ENCODE peak calls at places on chromosomes 2 and 18, in four cellular contexts. One of them, this sample, is unnamed.
A peak's percentile ranks its signal among the peaks of the same experiment; 100 is the strongest.

GRCh38 chr2:235126771-235127170 is 175.0 kb downstream of the SH3BP4 start:
- DNase-seq in AG20443: no peak
- DNase-seq in HuH-7.5: no peak
- DNase-seq in foreskin fibroblast: no peak
- DNase-seq in this sample: no peak

GRCh38 chr18:76396792-76397191 is 98.2 kb downstream of the ZNF516 start:
- DNase-seq in AG20443: no peak
- DNase-seq in HuH-7.5: no peak
- DNase-seq in foreskin fibroblast: no peak
- DNase-seq in this sample: no peak

GRCh38 chr18:74895686-74896085 is 298.0 kb downstream of the ZNF407 start:
- DNase-seq in AG20443: no peak
- DNase-seq in HuH-7.5: no peak
- DNase-seq in foreskin fibroblast: peak; percentile 31
- DNase-seq in this sample: no peak

GRCh38 chr2:113084249-113085000 is 16.7 kb downstream of the IL1F10 start:
- DNase-seq in AG20443: no peak
- DNase-seq in HuH-7.5: no peak
- DNase-seq in foreskin fibroblast: no peak
- DNase-seq in this sample: no peak

GRCh38 chr18:64164883-64165282 is 16.0 kb upstream of the LINC00305 start:
- DNase-seq in AG20443: no peak
- DNase-seq in HuH-7.5: no peak
- DNase-seq in foreskin fibroblast: no peak
- DNase-seq in this sample: no peak

GRCh38 chr2:107235491-107236254 is 349.7 kb upstream of the ST6GAL2 start:
- DNase-seq in AG20443: no peak
- DNase-seq in HuH-7.5: no peak
- DNase-seq in foreskin fibroblast: no peak
- DNase-seq in this sample: no peak

GRCh38 chr2:61536086-61536722 is 2.0 kb downstream of the XPO1 start:
- DNase-seq in AG20443: no peak
- DNase-seq in HuH-7.5: no peak
- DNase-seq in foreskin fibroblast: no peak
- DNase-seq in this sample: no peak

GRCh38 chr2:183093857-183094657 is 15.5 kb downstream of the DUSP19 start:
- DNase-seq in AG20443: peak; percentile 38
- DNase-seq in HuH-7.5: no peak
- DNase-seq in foreskin fibroblast: peak; percentile 36
- DNase-seq in this sample: no peak

GRCh38 chr2:235605306-235605998 is 111.6 kb downstream of the AGAP1 start:
- DNase-seq in AG20443: peak; percentile 96
- DNase-seq in HuH-7.5: no peak
- DNase-seq in foreskin fibroblast: peak; percentile 99
- DNase-seq in this sample: no peak

GRCh38 chr18:42064109-42064508 is 109.1 kb downstream of the PIK3C3 start:
- DNase-seq in AG20443: no peak
- DNase-seq in HuH-7.5: no peak
- DNase-seq in foreskin fibroblast: no peak
- DNase-seq in this sample: no peak

GRCh38 chr18:12431561-12431960 is 23.8 kb downstream of the PRELID3A start:
- DNase-seq in AG20443: no peak
- DNase-seq in HuH-7.5: no peak
- DNase-seq in foreskin fibroblast: no peak
- DNase-seq in this sample: no peak

GRCh38 chr18:10514082-10514481 is 11.7 kb upstream of the NAPG start:
- DNase-seq in AG20443: no peak
- DNase-seq in HuH-7.5: no peak
- DNase-seq in foreskin fibroblast: no peak
- DNase-seq in this sample: no peak

GRCh38 chr2:16402891-16403290 is 262.7 kb downstream of the CYRIA start:
- DNase-seq in AG20443: no peak
- DNase-seq in HuH-7.5: no peak
- DNase-seq in foreskin fibroblast: no peak
- DNase-seq in this sample: no peak

GRCh38 chr2:215347878-215348277 is 36.0 kb downstream of the ATIC start:
- DNase-seq in AG20443: no peak
- DNase-seq in HuH-7.5: no peak
- DNase-seq in foreskin fibroblast: no peak
- DNase-seq in this sample: no peak

GRCh38 chr2:217418090-217418489 is 558.2 kb upstream of the TNP1 start:
- DNase-seq in AG20443: peak; percentile 78
- DNase-seq in HuH-7.5: no peak
- DNase-seq in foreskin fibroblast: peak; percentile 14
- DNase-seq in this sample: no peak

GRCh38 chr2:68230246-68231060 is 21.9 kb downstream of the PPP3R1 start:
- DNase-seq in AG20443: no peak
- DNase-seq in HuH-7.5: no peak
- DNase-seq in foreskin fibroblast: no peak
- DNase-seq in this sample: no peak

GRCh38 chr2:35933031-35933430 is 422.5 kb upstream of the CRIM1 start:
- DNase-seq in AG20443: no peak
- DNase-seq in HuH-7.5: no peak
- DNase-seq in foreskin fibroblast: no peak
- DNase-seq in this sample: no peak

GRCh38 chr2:72131916-72132841 is 15.5 kb downstream of the CYP26B1 start:
- DNase-seq in AG20443: no peak
- DNase-seq in HuH-7.5: no peak
- DNase-seq in foreskin fibroblast: no peak
- DNase-seq in this sample: no peak

This sample was measured in A549.